ENCODE peak calls at places on chromosomes 11 and 22, in nine cellular contexts. K is CD8-positive, alpha-beta memory T cell; X is choroid plexus epithelial cell; Y is hepatocyte; C is effector memory CD4-positive, alpha-beta T cell; A is brain microvascular endothelial cell; T is tibial nerve; B is GM23248; R is CD4-positive, alpha-beta memory T cell. E is an unnamed sample.

GRCh38 chr11:2092956-2093412 is 46.2 kb downstream of the IGF2 start:
- DNase-seq in K (peak), X (peak), Y (no peak), C (peak), A (peak), T (peak), B (peak), R (peak), E (peak)

GRCh38 chr11:74019860-74020259 is 11.0 kb upstream of the UCP3 start:
- DNase-seq in K (no peak), X (no peak), Y (no peak), C (no peak), A (no peak), T (no peak), B (peak), R (no peak), E (no peak)

GRCh38 chr11:2717561-2717960 is 17.8 kb upstream of the KCNQ1OT1 start:
- DNase-seq in K (no peak), X (no peak), Y (no peak), C (no peak), A (no peak), T (no peak), B (no peak), R (no peak), E (no peak)

GRCh38 chr11:44223261-44223660 is 86.7 kb downstream of the ALX4 start:
- DNase-seq in K (no peak), X (peak), Y (no peak), C (no peak), A (peak), T (no peak), B (peak), R (no peak), E (no peak)

GRCh38 chr22:35746248-35746647 is 28.6 kb downstream of the APOL5 start:
- DNase-seq in K (no peak), X (peak), Y (no peak), C (no peak), A (no peak), T (no peak), B (no peak), R (no peak), E (no peak)

GRCh38 chr22:23237201-23237798 is 57.0 kb downstream of the BCR start:
- DNase-seq in K (no peak), X (peak), Y (peak), C (no peak), A (no peak), T (peak), B (no peak), R (no peak), E (no peak)

GRCh38 chr22:30605449-30606110 is 1.4 kb upstream of the TCN2 start:
- DNase-seq in K (peak), X (peak), Y (peak), C (peak), A (peak), T (peak), B (peak), R (peak), E (peak)

GRCh38 chr11:92329644-92330043 is 105.0 kb downstream of the FAT3 start:
- DNase-seq in K (no peak), X (peak), Y (no peak), C (no peak), A (peak), T (no peak), B (peak), R (no peak), E (no peak)

GRCh38 chr11:72085836-72086475 is 5.3 kb downstream of the LRRC51 start:
- DNase-seq in K (no peak), X (no peak), Y (no peak), C (no peak), A (no peak), T (no peak), B (no peak), R (no peak), E (no peak)

GRCh38 chr22:19368876-19369275 is 62.7 kb downstream of the HIRA start:
- DNase-seq in K (no peak), X (no peak), Y (no peak), C (no peak), A (no peak), T (no peak), B (no peak), R (no peak), E (no peak)

GRCh38 chr11:10263929-10264328 is 30.1 kb downstream of the SBF2 start:
- DNase-seq in K (no peak), X (peak), Y (no peak), C (no peak), A (peak), T (no peak), B (peak), R (no peak), E (peak)

GRCh38 chr11:132311703-132312102 is 941.3 kb downstream of the NTM start:
- DNase-seq in K (no peak), X (no peak), Y (no peak), C (no peak), A (no peak), T (no peak), B (no peak), R (no peak), E (peak)

GRCh38 chr11:65437436-65438227 is 15.0 kb downstream of the NEAT1 start:
- DNase-seq in K (no peak), X (peak), Y (peak), C (no peak), A (no peak), T (no peak), B (peak), R (no peak), E (no peak)

GRCh38 chr22:27207907-27208306 is 550.5 kb downstream of the MIAT start:
- DNase-seq in K (no peak), X (peak), Y (no peak), C (no peak), A (peak), T (no peak), B (peak), R (no peak), E (peak)

GRCh38 chr11:8533332-8533731 is 60.7 kb downstream of the STK33 start:
- DNase-seq in K (no peak), X (no peak), Y (no peak), C (no peak), A (no peak), T (no peak), B (no peak), R (no peak), E (no peak)

GRCh38 chr22:42714308-42714707 is 6.4 kb downstream of the A4GALT start:
- DNase-seq in K (no peak), X (no peak), Y (no peak), C (no peak), A (no peak), T (no peak), B (no peak), R (no peak), E (no peak)

GRCh38 chr11:118033443-118033842 is 43.4 kb upstream of the TMPRSS4 start:
- DNase-seq in K (no peak), X (no peak), Y (no peak), C (no peak), A (no peak), T (no peak), B (no peak), R (no peak), E (no peak)

GRCh38 chr11:44427432-44427831 is 117.5 kb upstream of the ALX4 start:
- DNase-seq in K (no peak), X (no peak), Y (no peak), C (no peak), A (no peak), T (no peak), B (no peak), R (no peak), E (no peak)

GRCh38 chr11:62459080-62459479 is 40.2 kb downstream of the SCGB1A1 start:
- DNase-seq in K (no peak), X (no peak), Y (no peak), C (no peak), A (no peak), T (no peak), B (peak), R (no peak), E (peak)

GRCh38 chr11:70202898-70203748 is at the start of gene FADD:
- DNase-seq in K (peak), X (peak), Y (peak), C (peak), A (peak), T (peak), B (peak), R (peak), E (peak)

GRCh38 chr11:21636561-21636960 is 556.3 kb upstream of the ANO5 start:
- DNase-seq in K (no peak), X (no peak), Y (no peak), C (no peak), A (no peak), T (no peak), B (no peak), R (no peak), E (no peak)

GRCh38 chr22:30647536-30647935 is 12.0 kb downstream of the SLC35E4 start:
- DNase-seq in K (no peak), X (no peak), Y (no peak), C (no peak), A (no peak), T (no peak), B (no peak), R (no peak), E (no peak)

GRCh38 chr11:69003866-69004311 is 9.2 kb downstream of the MRGPRF start:
- DNase-seq in K (no peak), X (no peak), Y (peak), C (no peak), A (no peak), T (no peak), B (no peak), R (no peak), E (peak)

DNA sequence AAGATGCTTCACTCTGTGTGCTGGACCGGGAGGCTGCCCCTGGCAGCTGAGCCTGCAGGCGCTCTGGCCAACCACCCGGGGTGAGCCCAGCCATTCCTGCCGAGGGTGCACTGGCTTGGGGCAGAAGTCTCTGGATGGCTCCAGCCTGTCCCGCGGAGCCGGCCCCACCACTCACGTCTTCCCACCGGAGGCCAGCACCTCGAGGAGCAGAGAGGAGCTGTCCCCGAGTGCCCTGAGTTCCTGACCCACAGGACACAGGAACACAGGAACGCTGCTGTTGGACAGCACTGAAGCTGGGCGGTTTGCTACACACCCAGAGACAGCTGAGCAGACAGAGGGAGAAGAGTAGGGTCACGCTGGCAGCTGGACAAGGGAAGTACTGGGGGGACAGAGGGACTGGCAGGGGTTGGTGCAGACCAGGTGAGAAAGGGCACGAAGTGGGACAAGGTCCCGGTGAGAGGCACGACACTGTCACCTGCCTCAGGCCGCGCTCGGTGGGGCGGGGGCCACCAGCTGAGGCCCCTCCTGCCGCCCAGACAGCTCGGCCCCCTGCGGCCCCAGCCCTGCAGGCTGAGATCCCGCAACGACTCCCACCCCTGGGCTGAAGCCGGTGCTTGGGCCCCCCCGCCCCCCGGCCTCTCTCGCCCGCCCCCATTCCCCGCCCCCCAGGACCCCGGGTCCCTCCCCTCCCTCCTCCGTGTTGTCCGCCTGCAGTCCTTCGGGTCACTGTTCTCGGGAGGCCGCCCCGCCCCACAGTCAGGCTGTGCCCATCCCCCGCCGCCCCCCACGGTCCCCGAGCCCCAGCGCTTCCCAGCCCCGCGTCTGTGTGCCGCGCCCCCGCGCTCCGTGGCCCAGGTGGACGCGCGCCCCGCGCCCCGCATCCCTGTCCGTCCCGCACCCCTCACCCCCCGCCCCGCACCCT is 624 bp upstream of the B4GALNT4 start:
- DNase-seq in K (no peak), X (peak), Y (peak), C (no peak), A (peak), T (peak), B (peak), R (no peak), E (peak)
- H3K4me3 ChIP-seq in K (no peak), X (no peak), Y (peak), C (no peak), A (no peak), T (peak), B (peak), R (no peak), E (no peak)

DNA sequence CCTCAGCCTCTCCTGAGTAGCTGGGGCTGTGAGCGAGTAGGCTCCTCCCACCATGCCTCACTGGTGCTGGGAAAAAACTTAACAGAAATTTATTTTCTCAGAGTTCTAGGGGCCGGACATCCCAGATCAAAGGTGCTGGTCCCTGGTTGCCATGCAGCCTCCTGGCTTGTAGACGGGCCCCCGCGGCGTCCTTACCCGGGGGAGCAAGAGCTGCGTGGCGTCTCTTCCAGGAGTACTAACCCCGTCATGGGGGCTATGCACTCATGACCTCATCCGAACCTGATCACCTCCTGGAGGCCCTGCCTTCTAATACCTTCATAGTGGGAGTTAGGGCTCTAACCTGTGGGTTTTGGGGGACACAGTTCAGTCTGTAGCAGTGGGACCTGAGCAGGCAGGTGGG is 2.6 kb downstream of the TRABD start:
- DNase-seq in K (no peak), X (no peak), Y (no peak), C (no peak), A (no peak), T (no peak), B (no peak), R (no peak), E (peak)
- H3K4me3 ChIP-seq in K (no peak), X (no peak), Y (no peak), C (no peak), A (no peak), T (no peak), B (no peak), R (no peak), E (no peak)

GRCh38 chr11:57321388-57321995 is 3.3 kb downstream of the TNKS1BP1 start:
- DNase-seq in K (no peak), X (no peak), Y (peak), C (no peak), A (no peak), T (no peak), B (no peak), R (no peak), E (peak)

GRCh38 chr11:57320719-57321387 is 3.9 kb downstream of the TNKS1BP1 start:
- DNase-seq in K (no peak), X (no peak), Y (peak), C (no peak), A (no peak), T (no peak), B (peak), R (no peak), E (peak)

GRCh38 chr11:57321996-57322880 is 2.5 kb downstream of the TNKS1BP1 start:
- DNase-seq in K (no peak), X (peak), Y (peak), C (no peak), A (peak), T (peak), B (peak), R (no peak), E (peak)

GRCh38 chr11:57318178-57318577 is 6.6 kb downstream of the TNKS1BP1 start:
- DNase-seq in K (no peak), X (peak), Y (no peak), C (no peak), A (no peak), T (no peak), B (peak), R (no peak), E (peak)

DNA sequence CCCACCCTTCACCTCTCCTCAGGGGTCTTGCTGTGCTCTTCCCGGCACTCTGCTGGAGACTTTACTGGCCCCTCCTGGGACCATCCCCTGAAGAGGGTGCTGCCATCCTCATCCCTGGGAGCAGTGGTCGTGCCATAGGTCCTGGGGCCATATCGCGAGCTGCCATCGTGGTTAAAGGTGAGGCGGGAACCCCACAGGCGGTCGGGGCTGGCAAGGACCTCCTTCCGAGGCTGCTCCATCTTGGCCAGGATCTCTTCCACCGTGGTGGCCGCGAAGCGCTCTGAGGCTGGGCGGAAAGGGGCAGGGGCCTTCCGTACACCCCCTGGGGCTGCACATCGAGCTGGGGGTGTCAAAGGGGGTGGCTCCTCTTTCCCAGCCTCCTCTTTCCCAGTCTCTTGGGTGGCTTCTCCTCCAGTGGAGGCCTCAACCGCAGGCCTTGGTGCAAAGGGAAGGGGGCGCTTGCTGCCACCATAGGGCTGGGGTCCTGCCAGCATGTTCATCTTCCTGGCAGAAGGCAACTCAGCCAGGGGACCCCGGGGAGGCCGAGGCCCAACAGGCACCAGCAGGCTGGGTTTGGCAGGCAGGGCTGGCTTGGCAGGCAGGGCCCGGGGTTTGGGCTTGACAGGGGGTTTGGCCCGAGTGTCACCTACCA is 4.6 kb downstream of the TNKS1BP1 start:
- DNase-seq in K (no peak), X (no peak), Y (no peak), C (no peak), A (no peak), T (no peak), B (no peak), R (no peak), E (peak)
- H3K4me3 ChIP-seq in K (no peak), X (no peak), Y (no peak), C (no peak), A (no peak), T (no peak), B (peak), R (no peak), E (no peak)

GRCh38 chr22:28883657-28883916 is 215 bp downstream of the ZNRF3 start:
- DNase-seq in K (no peak), X (no peak), Y (no peak), C (no peak), A (no peak), T (no peak), B (no peak), R (no peak), E (no peak)
- H3K4me3 ChIP-seq in K (no peak), X (peak), Y (no peak), C (peak), A (peak), T (peak), B (peak), R (no peak), E (peak)

GRCh38 chr22:39242389-39242808 is 2.4 kb downstream of the PDGFB start:
- DNase-seq in K (no peak), X (no peak), Y (no peak), C (no peak), A (no peak), T (no peak), B (no peak), R (no peak), E (no peak)
- H3K4me3 ChIP-seq in K (peak), X (peak), Y (peak), C (peak), A (no peak), T (peak), B (peak), R (no peak), E (no peak)

GRCh38 chr22:37564111-37564711 is 3.9 kb downstream of the CDC42EP1 start:
- DNase-seq in K (no peak), X (peak), Y (no peak), C (no peak), A (no peak), T (no peak), B (peak), R (no peak), E (peak)
- H3K4me3 ChIP-seq in K (no peak), X (peak), Y (no peak), C (no peak), A (peak), T (no peak), B (peak), R (no peak), E (peak)

GRCh38 chr11:130160460-130161090 is 993 bp downstream of the ST14 start:
- DNase-seq in K (no peak), X (no peak), Y (no peak), C (no peak), A (no peak), T (no peak), B (no peak), R (no peak), E (no peak)
- H3K4me3 ChIP-seq in K (no peak), X (no peak), Y (peak), C (no peak), A (no peak), T (no peak), B (no peak), R (no peak), E (no peak)

DNA sequence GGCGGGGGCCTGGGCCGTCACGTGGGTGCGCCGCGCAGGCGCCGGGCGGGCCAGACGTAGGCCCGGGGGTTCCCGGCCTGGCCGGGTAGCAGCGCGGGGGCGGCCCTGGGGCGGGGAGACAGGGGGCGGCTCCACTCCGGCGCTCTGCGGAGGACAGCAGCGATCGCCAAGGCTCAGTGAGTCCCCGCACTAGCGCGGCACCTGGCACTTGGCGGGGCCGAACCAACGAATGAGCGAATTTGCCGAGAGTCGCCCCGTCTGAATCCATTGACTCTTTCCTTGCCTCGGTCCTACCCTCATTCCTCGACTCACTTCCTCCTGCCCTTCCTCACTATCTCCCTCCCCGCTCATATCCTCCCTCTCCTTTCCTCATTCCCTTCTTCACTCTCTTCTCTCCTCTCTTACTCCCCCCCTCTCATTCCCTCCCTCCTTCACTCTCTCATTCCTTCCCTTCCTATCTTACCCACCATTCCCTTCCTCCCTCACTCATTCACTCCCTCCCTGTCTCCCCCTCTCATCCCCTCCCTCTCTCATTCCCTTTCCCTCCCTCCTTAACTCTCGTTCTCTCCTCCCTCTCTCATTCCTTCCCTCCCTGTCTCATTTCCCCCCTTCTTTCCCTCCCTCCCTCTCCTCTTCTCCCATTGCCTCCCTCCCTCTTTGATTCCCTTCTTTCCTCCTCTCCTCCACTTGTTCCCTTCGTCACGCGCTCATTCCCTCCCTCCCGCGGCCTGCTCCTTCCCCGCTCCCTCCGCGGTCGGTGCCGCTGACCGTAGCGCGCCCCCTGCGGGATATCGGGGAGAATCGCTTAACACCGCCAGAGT is 476 bp upstream of the KLHL22 start:
- DNase-seq in K (peak), X (peak), Y (peak), C (peak), A (peak), T (peak), B (peak), R (peak), E (peak)
- H3K4me3 ChIP-seq in K (peak), X (peak), Y (peak), C (peak), A (peak), T (peak), B (peak), R (peak), E (peak)

E was measured in osteoblast.